ENCODE peak calls at places on chromosome 4, in five cellular contexts. U is testis; T is CD4-positive, alpha-beta T cell; Y is uterus; E is suprapubic skin. R is an unnamed sample.

GRCh38 chr4:85869156-85869555 is 394.2 kb downstream of the ARHGAP24 start:
- DNase-seq in Y (no peak), E (no peak), T (no peak), U (no peak), R (peak; percentile 25)

GRCh38 chr4:67674098-67674497 is 26.9 kb downstream of the UBA6 start:
- DNase-seq in T (no peak), E (no peak), U (no peak), Y (no peak), R (no peak)

GRCh38 chr4:106329027-106329618 is 12.8 kb downstream of the AIMP1 start:
- DNase-seq in T (no peak), U (no peak), E (no peak), Y (no peak), R (no peak)

GRCh38 chr4:173357939-173358338 is 12.8 kb upstream of the SAP30 start:
- DNase-seq in E (no peak), T (no peak), Y (no peak), U (no peak), R (no peak)

GRCh38 chr4:40395166-40395900 is 60.2 kb downstream of the CHRNA9 start:
- DNase-seq in E (no peak), U (no peak), T (no peak), Y (no peak), R (no peak)

GRCh38 chr4:132266374-132266773 is 882.7 kb upstream of the PCDH10 start:
- DNase-seq in Y (no peak), T (no peak), U (no peak), E (no peak), R (no peak)

GRCh38 chr4:4344915-4345527 is 41.9 kb upstream of the NSG1 start:
- DNase-seq in T (no peak), U (no peak), E (no peak), Y (no peak), R (no peak)

GRCh38 chr4:4259484-4260100 is 11.6 kb upstream of the TMEM128 start:
- DNase-seq in Y (no peak), U (no peak), E (no peak), T (no peak), R (no peak)

GRCh38 chr4:184375027-184375426 is 99.3 kb downstream of the IRF2 start:
- DNase-seq in T (no peak), U (no peak), E (no peak), Y (no peak), R (no peak)

GRCh38 chr4:25930722-25931354 is 16.8 kb downstream of the SMIM20 start:
- DNase-seq in T (no peak), U (no peak), E (no peak), Y (no peak), R (no peak)

GRCh38 chr4:128525387-128525786 is 237.8 kb upstream of the PGRMC2 start:
- DNase-seq in E (no peak), U (no peak), Y (no peak), T (no peak), R (no peak)

GRCh38 chr4:70449220-70449619 is 22.8 kb upstream of the MUC7 start:
- DNase-seq in E (no peak), Y (no peak), U (no peak), T (no peak), R (no peak)

GRCh38 chr4:1595789-1596325 is 88.3 kb downstream of the FAM53A start:
- DNase-seq in U (no peak), E (peak; percentile 42), Y (no peak), T (no peak), R (no peak)

GRCh38 chr4:1348014-1348513 is 1.1 kb downstream of the UVSSA start:
- DNase-seq in Y (no peak), U (no peak), T (no peak), E (no peak), R (no peak)

GRCh38 chr4:6761540-6762243 is 20.8 kb upstream of the KIAA0232 start:
- DNase-seq in U (peak; percentile 83), E (no peak), Y (no peak), T (no peak), R (no peak)

GRCh38 chr4:21652508-21653108 is 296.0 kb downstream of the KCNIP4 start:
- DNase-seq in E (no peak), U (no peak), Y (no peak), T (no peak), R (no peak)

GRCh38 chr4:1533501-1534064 is 127.3 kb upstream of the NKX1-1 start:
- DNase-seq in U (no peak), Y (no peak), T (no peak), E (no peak), R (no peak)

GRCh38 chr4:22969314-22969896 is 276.7 kb downstream of the GBA3 start:
- DNase-seq in U (no peak), Y (no peak), T (no peak), E (no peak), R (no peak)

GRCh38 chr4:151717271-151717670 is 43.5 kb downstream of the GATB start:
- DNase-seq in Y (no peak), U (no peak), T (no peak), E (no peak), R (no peak)

GRCh38 chr4:89298160-89298559 is 9.4 kb downstream of the GPRIN3 start:
- DNase-seq in U (no peak), Y (no peak), E (no peak), T (no peak), R (no peak)

DNA sequence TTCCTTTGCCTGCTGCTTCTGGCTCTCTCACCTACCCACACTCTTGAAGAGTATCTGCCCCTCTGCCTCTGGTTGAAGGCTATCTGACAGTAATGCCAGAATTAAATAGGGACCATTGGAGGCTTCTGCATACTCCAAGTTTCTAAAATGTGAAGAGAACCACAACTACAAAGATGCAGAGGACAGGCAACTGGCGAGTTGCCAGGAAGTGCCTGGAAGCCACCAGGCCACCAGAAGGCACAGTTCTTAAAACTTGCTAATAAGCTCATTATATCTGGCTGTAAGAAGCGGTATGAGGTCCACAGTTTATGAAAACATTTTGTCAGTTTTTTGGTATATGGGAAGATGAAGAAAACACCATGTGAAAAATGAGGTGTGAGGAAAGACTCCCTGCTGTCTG is 202.8 kb downstream of the NR3C2 start:
- DNase-seq in T (no peak), Y (no peak), E (no peak), U (no peak), R (no peak)
- H3K27ac ChIP-seq in T (no peak overlapping the region), Y (no peak overlapping the region), E (no peak overlapping the region), U (no peak overlapping the region), R (no peak overlapping the region)

GRCh38 chr4:185772391-185773093 is 39.5 kb downstream of the SORBS2 start:
- DNase-seq in Y (no peak), E (no peak), T (no peak), U (no peak), R (no peak)
- H3K27ac ChIP-seq in Y (peak overlapping the region; percentile 55), E (peak overlapping the region; percentile 73), T (no peak overlapping the region), U (peak overlapping the region; percentile 41), R (peak overlapping the region; percentile 65)

GRCh38 chr4:164501074-164501473 is 252.9 kb upstream of the SMIM31 start:
- DNase-seq in U (no peak), T (no peak), E (no peak), Y (no peak), R (no peak)
- H3K27ac ChIP-seq in U (no peak overlapping the region), T (no peak overlapping the region), E (no peak overlapping the region), Y (no peak overlapping the region), R (no peak overlapping the region)

GRCh38 chr4:13093170-13093569 is 391.0 kb downstream of the RAB28 start:
- DNase-seq in Y (no peak), T (no peak), U (no peak), E (no peak), R (no peak)

GRCh38 chr4:13092702-13093101 is 391.4 kb downstream of the RAB28 start:
- DNase-seq in U (no peak), E (no peak), T (no peak), Y (peak; percentile 23), R (no peak)

GRCh38 chr4:13087041-13087440 is 397.1 kb downstream of the RAB28 start:
- DNase-seq in U (no peak), Y (no peak), T (no peak), E (no peak), R (no peak)

GRCh38 chr4:13088726-13089658 is 395.1 kb downstream of the RAB28 start:
- DNase-seq in U (no peak), T (no peak), Y (no peak), E (no peak), R (no peak)

DNA sequence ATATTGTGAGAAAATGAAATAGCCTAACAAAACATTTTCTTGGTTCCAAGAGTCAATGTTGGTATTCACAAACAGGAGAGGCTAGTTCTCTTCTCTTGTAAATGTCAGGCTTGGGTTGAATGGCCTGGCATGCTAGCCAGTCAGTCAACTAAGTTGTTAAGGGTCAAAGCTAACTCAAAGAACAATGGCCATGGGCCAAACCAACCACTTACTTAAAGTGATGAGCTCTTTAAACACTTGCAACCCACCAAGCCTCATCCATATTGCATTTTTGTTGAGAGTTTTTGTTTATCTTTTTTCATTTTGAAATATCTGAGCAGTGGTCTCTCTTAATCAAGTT is 394.5 kb downstream of the RAB28 start:
- DNase-seq in Y (no peak), T (no peak), E (no peak), U (no peak), R (no peak)
- H3K27ac ChIP-seq in Y (no peak overlapping the region), T (no peak overlapping the region), E (no peak overlapping the region), U (no peak overlapping the region), R (no peak overlapping the region)

GRCh38 chr4:113026556-113026955 is 22.9 kb upstream of the ANK2 start:
- DNase-seq in E (no peak), T (no peak), U (no peak), Y (no peak), R (no peak)

GRCh38 chr4:113031212-113031611 is 18.2 kb upstream of the ANK2 start:
- DNase-seq in E (no peak), U (no peak), T (no peak), Y (no peak), R (no peak)

GRCh38 chr4:113024373-113024772 is 25.1 kb upstream of the ANK2 start:
- DNase-seq in Y (no peak), E (no peak), U (no peak), T (no peak), R (no peak)

DNA sequence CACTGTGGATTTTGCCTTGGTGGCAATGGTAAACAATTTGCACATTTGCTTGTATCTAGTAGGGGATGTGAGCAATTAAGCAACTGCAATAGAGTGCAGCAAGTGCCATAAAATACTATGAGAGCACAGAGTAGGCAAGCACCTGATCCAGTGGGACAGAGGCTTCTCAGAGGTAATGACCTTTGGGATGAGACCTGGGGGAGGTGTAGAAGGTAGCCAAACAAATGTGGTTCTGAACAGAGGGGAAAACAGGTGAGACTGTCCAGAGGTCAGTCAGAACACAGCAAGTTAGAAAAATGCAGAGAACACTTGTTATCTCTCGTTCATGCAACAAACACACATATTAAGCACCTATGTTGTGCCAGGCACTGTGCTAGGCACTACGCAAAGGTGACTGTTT is 21.4 kb upstream of the ANK2 start:
- DNase-seq in U (no peak), Y (no peak), E (no peak), T (no peak), R (no peak)
- H3K27ac ChIP-seq in U (no peak overlapping the region), Y (no peak overlapping the region), E (no peak overlapping the region), T (no peak overlapping the region), R (no peak overlapping the region)

DNA sequence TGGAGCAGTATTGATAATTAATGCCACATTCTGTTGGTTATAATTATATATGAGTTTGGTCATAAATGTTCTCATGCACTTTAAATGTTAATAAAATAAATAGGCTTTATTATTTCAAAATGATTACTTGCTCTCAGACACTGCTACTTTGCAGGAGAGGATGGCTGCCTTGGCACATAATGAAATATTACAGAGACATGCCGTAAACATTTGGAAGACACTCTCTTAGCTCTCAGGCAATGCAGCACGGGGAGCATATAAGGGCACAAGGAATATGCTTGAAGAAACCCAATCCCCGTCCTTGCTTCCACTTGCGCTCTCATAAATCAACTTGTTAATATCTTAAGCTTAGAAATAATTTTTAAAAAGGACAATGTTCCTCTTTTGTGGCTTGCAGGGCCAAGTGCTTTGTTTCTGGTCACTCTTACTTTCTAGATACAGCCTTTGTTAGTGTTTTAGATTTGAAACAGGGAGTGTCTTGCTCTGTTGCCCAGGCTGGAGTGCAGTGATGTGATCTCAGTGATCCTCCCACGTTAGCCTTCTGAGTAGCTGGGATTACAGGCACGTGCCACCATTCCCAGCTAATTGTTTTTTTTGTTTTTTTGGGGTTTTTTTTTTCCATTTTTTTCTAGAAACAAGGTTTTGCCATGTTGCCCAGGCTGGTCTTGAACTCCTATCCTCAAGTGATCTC is 445.0 kb downstream of the SPRY1 start:
- DNase-seq in Y (no peak), E (no peak), U (no peak), T (no peak), R (no peak)
- H3K27ac ChIP-seq in Y (no peak overlapping the region), E (no peak overlapping the region), U (no peak overlapping the region), T (no peak overlapping the region), R (no peak overlapping the region)